ENCODE peak calls at places on chromosomes 13 and 19, in four cellular contexts. B, M, G and F are unnamed samples.
A peak's percentile ranks its signal among the peaks of the same experiment; 100 is the strongest.

GRCh38 chr19:40467007-40467565 is 285 bp downstream of the SPTBN4 start:
- DNase-seq in B (no peak), M (no peak), G (no peak), F (no peak)

GRCh38 chr13:93226623-93227279 is at the start of gene GPC6:
- DNase-seq in B (peak; percentile 70), M (no peak), G (peak; percentile 44), F (peak; percentile 34)

GRCh38 chr13:49731766-49732165 is 40.5 kb upstream of the EBPL start:
- DNase-seq in M (peak; percentile 32), B (peak; percentile 58), G (no peak), F (no peak)

GRCh38 chr13:40363653-40364052 is 302.8 kb downstream of the FOXO1 start:
- DNase-seq in M (no peak), G (no peak), B (no peak), F (no peak)

GRCh38 chr13:51800456-51800855 is 3.5 kb downstream of the DHRS12 start:
- DNase-seq in G (no peak), B (no peak), M (no peak), F (no peak)

GRCh38 chr19:54928299-54928698 is 19.0 kb downstream of the NLRP7 start:
- DNase-seq in M (no peak), G (no peak), B (no peak), F (no peak)

GRCh38 chr13:23069571-23069970 is 111.2 kb upstream of the SGCG start:
- DNase-seq in G (no peak), M (peak; percentile 39), B (peak; percentile 60), F (no peak)

GRCh38 chr19:23698711-23699520 is 11.9 kb upstream of the ZNF675 start:
- DNase-seq in B (no peak), M (no peak), G (peak; percentile 52), F (no peak)

GRCh38 chr19:18013621-18014111 is 5.7 kb downstream of the ARRDC2 start:
- DNase-seq in M (no peak), G (no peak), B (no peak), F (no peak)

GRCh38 chr13:113592571-113592970 is 8.0 kb downstream of the TFDP1 start:
- DNase-seq in M (no peak), G (peak; percentile 7), B (peak; percentile 29), F (no peak)

GRCh38 chr19:42275103-42275502 is 6.1 kb downstream of the CIC start:
- DNase-seq in M (no peak), G (no peak), B (no peak), F (no peak)

GRCh38 chr19:16876904-16877361 is 11.9 kb upstream of the F2RL3 start:
- DNase-seq in B (no peak), G (no peak), M (no peak), F (no peak)

GRCh38 chr19:44741841-44742352 is 6.6 kb upstream of the BCL3 start:
- DNase-seq in G (peak; percentile 99), M (peak; percentile 98), B (peak; percentile 96), F (peak; percentile 89)

GRCh38 chr19:41691268-41691970 is 3.3 kb upstream of the CEACAM7 start:
- DNase-seq in B (no peak), M (no peak), G (peak; percentile 55), F (no peak)

GRCh38 chr13:69809152-69809551 is 298.5 kb upstream of the ATXN8OS start:
- DNase-seq in M (no peak), B (no peak), G (no peak), F (no peak)

GRCh38 chr19:441213-441823 is 19.5 kb downstream of the SHC2 start:
- DNase-seq in M (no peak), G (no peak), B (no peak), F (no peak)

GRCh38 chr13:109819851-109820250 is 33.5 kb upstream of the IRS2 start:
- DNase-seq in M (no peak), B (no peak), G (no peak), F (no peak)

GRCh38 chr13:20231839-20232555 is at the start of gene GJB6:
- DNase-seq in M (no peak), B (no peak), G (no peak), F (no peak)

GRCh38 chr19:7067716-7068115 is 1.8 kb upstream of the ZNF557 start:
- DNase-seq in M (no peak), G (no peak), B (peak; percentile 22), F (no peak)

GRCh38 chr19:30498707-30499106 is 126.5 kb downstream of the ZNF536 start:
- DNase-seq in G (no peak), M (no peak), B (no peak), F (no peak)

GRCh38 chr19:13057744-13058143 is 44.9 kb downstream of the LYL1 start:
- DNase-seq in B (no peak), G (no peak), M (no peak), F (no peak)